ENCODE peak calls at places on chromosomes 4 and X, in six cellular contexts. One of them, this sample, is unnamed.

GRCh38 chrX:48468693-48469691 is 1.1 kb downstream of the SLC38A5 start:
- DNase-seq in NCI-H748 treated with DMSO at 0.1 percent for 48 hours: no peak
- DNase-seq in Right ventricle myocardium superior: no peak
- DNase-seq in H54: no peak
- DNase-seq in AG04449: no peak
- DNase-seq in psoas muscle: no peak
- DNase-seq in this sample: no peak

GRCh38 chr4:54226399-54227260 is 2.5 kb upstream of the PDGFRA start:
- DNase-seq in NCI-H748 treated with DMSO at 0.1 percent for 48 hours: no peak
- DNase-seq in Right ventricle myocardium superior: peak
- DNase-seq in H54: no peak
- DNase-seq in AG04449: no peak
- DNase-seq in psoas muscle: peak
- DNase-seq in this sample: peak

GRCh38 chrX:20026278-20026677 is 35.4 kb upstream of the BCLAF3 start:
- DNase-seq in NCI-H748 treated with DMSO at 0.1 percent for 48 hours: no peak
- DNase-seq in Right ventricle myocardium superior: no peak
- DNase-seq in H54: no peak
- DNase-seq in AG04449: peak
- DNase-seq in psoas muscle: no peak
- DNase-seq in this sample: no peak

GRCh38 chr4:73899321-73899720 is 30.1 kb downstream of the CXCL1 start:
- DNase-seq in NCI-H748 treated with DMSO at 0.1 percent for 48 hours: no peak
- DNase-seq in Right ventricle myocardium superior: no peak
- DNase-seq in H54: no peak
- DNase-seq in AG04449: no peak
- DNase-seq in psoas muscle: no peak
- DNase-seq in this sample: no peak

GRCh38 chr4:87707279-87707918 is 57.3 kb downstream of the DMP1 start:
- DNase-seq in NCI-H748 treated with DMSO at 0.1 percent for 48 hours: no peak
- DNase-seq in Right ventricle myocardium superior: no peak
- DNase-seq in H54: no peak
- DNase-seq in AG04449: no peak
- DNase-seq in psoas muscle: no peak
- DNase-seq in this sample: no peak

GRCh38 chrX:150635952-150636351 is 57.2 kb upstream of the MTMR1 start:
- DNase-seq in NCI-H748 treated with DMSO at 0.1 percent for 48 hours: no peak
- DNase-seq in Right ventricle myocardium superior: no peak
- DNase-seq in H54: peak
- DNase-seq in AG04449: peak
- DNase-seq in psoas muscle: no peak
- DNase-seq in this sample: no peak

GRCh38 chr4:159505275-159505975 is 402.5 kb downstream of the RAPGEF2 start:
- DNase-seq in NCI-H748 treated with DMSO at 0.1 percent for 48 hours: no peak
- DNase-seq in Right ventricle myocardium superior: no peak
- DNase-seq in H54: no peak
- DNase-seq in AG04449: no peak
- DNase-seq in psoas muscle: no peak
- DNase-seq in this sample: no peak

GRCh38 chr4:139167774-139168444 is 9.1 kb downstream of the ELF2 start:
- DNase-seq in NCI-H748 treated with DMSO at 0.1 percent for 48 hours: no peak
- DNase-seq in Right ventricle myocardium superior: no peak
- DNase-seq in H54: no peak
- DNase-seq in AG04449: no peak
- DNase-seq in psoas muscle: no peak
- DNase-seq in this sample: no peak

GRCh38 chrX:105191878-105192277 is 28.6 kb downstream of the TEX13A start:
- DNase-seq in NCI-H748 treated with DMSO at 0.1 percent for 48 hours: no peak
- DNase-seq in Right ventricle myocardium superior: no peak
- DNase-seq in H54: no peak
- DNase-seq in AG04449: no peak
- DNase-seq in psoas muscle: no peak
- DNase-seq in this sample: no peak

GRCh38 chrX:129908636-129909035 is 2.7 kb downstream of the UTP14A start:
- DNase-seq in NCI-H748 treated with DMSO at 0.1 percent for 48 hours: no peak
- DNase-seq in Right ventricle myocardium superior: no peak
- DNase-seq in H54: no peak
- DNase-seq in AG04449: no peak
- DNase-seq in psoas muscle: no peak
- DNase-seq in this sample: no peak